ENCODE peak calls at places on chromosomes 12 and 14, in six cellular contexts. L is fibroblast of mammary gland; M is A549; O is CD8-positive, alpha-beta T cell; A is psoas muscle; C is RWPE2. Q is an unnamed sample.

GRCh38 chr12:508795-509194 is 49.1 kb downstream of the B4GALNT3 start:
- DNase-seq in L (no peak), M (no peak), A (no peak), C (no peak), O (no peak), Q (no peak)

GRCh38 chr12:100801335-100801734 is 6.8 kb downstream of the ANO4 start:
- DNase-seq in L (no peak), C (no peak), O (no peak), M (no peak), A (no peak), Q (no peak)

GRCh38 chr14:89660183-89660582 is 243.2 kb upstream of the FOXN3 start:
- DNase-seq in A (no peak), O (no peak), M (no peak), C (no peak), L (peak; percentile 86), Q (peak; percentile 61)

GRCh38 chr12:29534935-29535334 is 37.4 kb upstream of the OVCH1 start:
- DNase-seq in A (no peak), O (no peak), C (no peak), L (peak; percentile 56), M (no peak), Q (peak; percentile 85)

GRCh38 chr12:127239781-127240180 is 1027.2 kb upstream of the TMEM132C start:
- DNase-seq in M (no peak), O (no peak), A (no peak), L (peak; percentile 63), C (no peak), Q (no peak)

GRCh38 chr14:27845241-27845850 is 921.2 kb upstream of the FOXG1 start:
- DNase-seq in M (no peak), A (peak; percentile 44), L (no peak), O (no peak), C (peak; percentile 65), Q (no peak)

GRCh38 chr14:72619071-72619710 is 274.7 kb downstream of the DPF3 start:
- DNase-seq in M (no peak), O (peak; percentile 7), A (no peak), L (peak; percentile 29), C (no peak), Q (no peak)

GRCh38 chr14:38605193-38606114 is 349.6 kb upstream of the CLEC14A start:
- DNase-seq in A (no peak), M (no peak), C (no peak), L (no peak), O (no peak), Q (peak; percentile 7)

GRCh38 chr12:63093711-63094110 is 57.3 kb downstream of the AVPR1A start:
- DNase-seq in M (no peak), A (no peak), O (no peak), L (no peak), C (no peak), Q (no peak)

GRCh38 chr12:63095369-63095967 is 55.5 kb downstream of the AVPR1A start:
- DNase-seq in M (no peak), A (no peak), O (no peak), C (no peak), L (no peak), Q (no peak)

GRCh38 chr12:63093084-63093483 is 57.9 kb downstream of the AVPR1A start:
- DNase-seq in C (no peak), O (no peak), M (no peak), L (no peak), A (no peak), Q (no peak)

GRCh38 chr12:63103489-63104131 is 47.4 kb downstream of the AVPR1A start:
- DNase-seq in A (no peak), L (peak; percentile 40), C (no peak), O (no peak), M (peak; percentile 25), Q (peak; percentile 53)

GRCh38 chr12:63098851-63099250 is 52.1 kb downstream of the AVPR1A start:
- DNase-seq in C (no peak), A (no peak), L (no peak), M (peak; percentile 8), O (no peak), Q (peak; percentile 9)
- TF ChIP-seq CTCF in C (no peak), A (no peak), L (no peak), M (peak; percentile 11), O (no peak), Q (peak; percentile 32)

GRCh38 chr14:52318057-52318456 is 3.9 kb downstream of the PTGER2 start:
- DNase-seq in A (no peak), C (no peak), M (no peak), O (no peak), L (no peak), Q (no peak)
- H3K4me3 ChIP-seq in A (no peak overlapping the region), C (no peak overlapping the region), M (no peak overlapping the region), O (peak overlapping the region; percentile 85), L (peak overlapping the region; percentile 92), Q (peak overlapping the region; percentile 89)

DNA sequence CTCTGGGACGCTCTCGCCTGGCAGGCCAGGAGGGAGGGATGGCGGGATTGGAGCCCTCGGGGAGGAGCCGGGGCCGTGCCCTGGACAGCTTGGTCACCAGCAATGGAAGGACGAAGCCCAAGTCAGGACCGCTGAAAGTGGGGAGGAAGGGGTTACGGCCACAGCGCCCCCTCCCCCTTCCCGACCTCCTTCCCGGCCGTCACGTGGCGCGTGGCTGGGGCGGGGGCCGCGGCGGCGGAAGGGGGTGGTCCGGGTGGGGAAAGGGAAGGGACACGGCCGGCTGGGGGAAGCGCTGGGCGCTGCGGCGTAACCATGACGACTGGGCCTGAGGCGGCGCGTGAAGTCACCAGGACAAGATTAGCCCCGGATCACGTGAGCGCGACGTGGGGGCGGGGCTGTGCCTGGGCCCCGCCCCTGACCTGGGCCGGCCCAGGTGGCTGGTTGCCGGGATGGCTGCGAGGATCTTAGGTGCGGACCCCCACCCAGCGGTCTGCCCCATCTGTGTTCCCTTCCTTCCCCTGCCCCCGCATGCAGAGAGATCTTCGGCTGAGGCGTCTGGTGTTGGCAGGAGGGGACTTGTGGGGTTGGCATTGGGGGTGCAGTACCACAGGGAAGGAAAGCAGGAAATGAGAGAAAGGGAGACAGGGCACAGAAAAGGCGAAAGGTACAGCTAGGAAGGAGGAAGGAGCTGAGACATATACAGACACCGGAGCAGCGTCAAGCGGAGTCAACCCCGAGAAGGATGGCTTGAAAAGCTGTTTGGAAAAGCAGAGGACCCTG is 6.2 kb downstream of the MAP3K12 start:
- DNase-seq in O (peak; percentile 85), L (peak; percentile 75), M (peak; percentile 72), C (peak; percentile 89), A (peak; percentile 96), Q (peak; percentile 93)
- TF ChIP-seq CTCF in O (no peak), L (no peak), M (no peak), C (peak; percentile 49), A (no peak), Q (no peak)

DNA sequence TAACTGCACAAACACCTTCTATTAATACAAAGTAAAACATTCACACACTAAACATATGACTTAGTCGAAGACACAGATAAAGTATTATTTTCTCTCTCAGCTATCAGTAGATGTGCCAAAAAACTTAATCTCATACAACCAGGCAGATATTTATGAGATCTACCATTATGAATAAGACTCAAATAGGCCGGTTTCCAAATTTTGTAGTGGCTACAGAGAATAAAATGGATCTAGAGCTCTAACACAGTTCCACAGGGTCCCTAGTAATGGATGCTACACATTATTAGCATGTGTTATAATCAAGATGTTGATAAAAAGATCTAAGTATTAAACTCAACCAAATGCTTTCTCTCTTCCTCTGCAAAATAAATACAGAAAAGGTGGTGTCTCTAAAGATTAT is 10.4 kb downstream of the SAV1 start:
- DNase-seq in A (no peak), M (no peak), O (no peak), L (no peak), C (no peak), Q (no peak)
- H3K4me3 ChIP-seq in A (no peak overlapping the region), M (no peak overlapping the region), O (no peak overlapping the region), L (peak overlapping the region; percentile 6), C (no peak overlapping the region), Q (no peak overlapping the region)

GRCh38 chr12:9759680-9760592 is 765 bp downstream of the CD69 start:
- DNase-seq in A (no peak), O (no peak), L (no peak), M (no peak), C (no peak), Q (no peak)
- TF ChIP-seq CTCF in A (no peak), O (no peak), L (no peak), M (no peak), C (no peak), Q (no peak)

GRCh38 chr12:109092484-109093021 is 719 bp downstream of the ALKBH2 start:
- DNase-seq in C (no peak), O (no peak), L (no peak), A (peak; percentile 57), M (no peak), Q (no peak)
- H3K4me3 ChIP-seq in C (peak overlapping the region; percentile 32), O (peak overlapping the region; percentile 78), L (peak overlapping the region; percentile 73), A (peak overlapping the region; percentile 75), M (peak overlapping the region; percentile 56), Q (peak overlapping the region; percentile 66)

Q was measured in choroid plexus epithelial cell.